ENCODE peak calls at places on chromosomes 3 and 15, in nine cellular contexts. G is fibroblast of pulmonary artery; L is activated naive CD8-positive, alpha-beta T cell treated with anti-CD3 and anti-CD28 coated beads, Interleukin-2, amount 50 U/mL, for 24 hours; A is NB4; T is AG09309; C is RCC 7860; V is AG10803; Z is GM23338; O is T1000. R is an unnamed sample.
A peak's percentile ranks its signal among the peaks of the same experiment; 100 is the strongest.

GRCh38 chr3:137471130-137471529 is 293.0 kb upstream of the SOX14 start:
- DNase-seq in G (no peak), L (no peak), A (no peak), T (no peak), C (no peak), V (no peak), Z (no peak), O (no peak), R (no peak)

GRCh38 chr3:24237971-24238767 is 256.5 kb downstream of the THRB start:
- DNase-seq in G (peak; percentile 90), L (peak; percentile 18), A (peak; percentile 68), T (peak; percentile 94), C (peak; percentile 63), V (peak; percentile 99), Z (peak; percentile 85), O (peak; percentile 80), R (peak; percentile 76)

GRCh38 chr3:62110801-62111200 is 262.5 kb downstream of the FEZF2 start:
- DNase-seq in G (peak; percentile 66), L (no peak), A (no peak), T (no peak), C (no peak), V (peak; percentile 38), Z (no peak), O (no peak), R (no peak)

GRCh38 chr3:132222868-132223538 is 94.2 kb upstream of the ACP3 start:
- DNase-seq in G (no peak), L (no peak), A (no peak), T (no peak), C (peak; percentile 75), V (no peak), Z (no peak), O (no peak), R (no peak)

GRCh38 chr15:89672221-89673161 is 6.7 kb downstream of the PLIN1 start:
- DNase-seq in G (peak; percentile 60), L (no peak), A (no peak), T (no peak), C (no peak), V (peak; percentile 68), Z (peak; percentile 13), O (no peak), R (no peak)

GRCh38 chr3:166283856-166284255 is 446.6 kb upstream of the BCHE start:
- DNase-seq in G (peak; percentile 87), L (no peak), A (peak; percentile 62), T (no peak), C (no peak), V (peak; percentile 50), Z (no peak), O (no peak), R (no peak)

GRCh38 chr3:102536479-102536878 is 101.7 kb downstream of the ZPLD1 start:
- DNase-seq in G (peak; percentile 63), L (no peak), A (peak; percentile 36), T (no peak), C (peak; percentile 44), V (peak; percentile 28), Z (peak; percentile 64), O (no peak), R (peak; percentile 78)

GRCh38 chr3:181709537-181710279 is 2.0 kb upstream of the SOX2 start:
- DNase-seq in G (peak; percentile 69), L (peak; percentile 79), A (peak; percentile 60), T (no peak), C (peak; percentile 17), V (peak; percentile 48), Z (peak; percentile 89), O (peak; percentile 43), R (peak; percentile 45)

GRCh38 chr15:50182233-50183013 is 427 bp downstream of the SLC27A2 start:
- DNase-seq in G (peak; percentile 22), L (peak; percentile 61), A (peak; percentile 72), T (no peak), C (no peak), V (peak; percentile 14), Z (peak; percentile 65), O (no peak), R (peak; percentile 38)

GRCh38 chr3:143001034-143001368 is 369 bp upstream of the U2SURP start:
- DNase-seq in G (no peak), L (peak; percentile 62), A (no peak), T (no peak), C (no peak), V (no peak), Z (no peak), O (no peak), R (peak; percentile 94)

GRCh38 chr3:71107926-71108325 is 475.6 kb downstream of the FOXP1 start:
- DNase-seq in G (peak; percentile 46), L (no peak), A (no peak), T (no peak), C (no peak), V (no peak), Z (no peak), O (no peak), R (no peak)

GRCh38 chr3:7800006-7800780 is 701.4 kb upstream of the LMCD1 start:
- DNase-seq in G (peak; percentile 35), L (no peak), A (peak; percentile 1), T (no peak), C (no peak), V (no peak), Z (peak; percentile 3), O (no peak), R (peak; percentile 27)

R was measured in Kasumi-1.